ENCODE peak calls at places on chromosomes 1 and 21, in eight cellular contexts. X is heart right ventricle, Y is stomach, Z is psoas muscle, L is ovary, E is breast epithelium, N is neural progenitor cell, B is A549. A is an unnamed sample.

GRCh38 chr1:161131721-161132409 is 602 bp downstream of the DEDD start:
- DNase-seq in Y (no peak), B (no peak), X (no peak), L (no peak), E (no peak), Z (no peak), N (peak), A (no peak)

GRCh38 chr1:1272341-1273151 is 1.1 kb downstream of the UBE2J2 start:
- DNase-seq in B (no peak), N (no peak), L (no peak), Z (no peak), X (no peak), Y (peak), E (peak), A (peak)

GRCh38 chr1:50968884-50969610 is 998 bp upstream of the CDKN2C start:
- DNase-seq in B (no peak), E (no peak), Z (peak), X (peak), L (peak), Y (peak), N (peak), A (peak)

GRCh38 chr1:226108935-226109828 is 46.7 kb downstream of the H3-3A start:
- DNase-seq in B (no peak), Z (peak), X (peak), Y (peak), N (no peak), E (no peak), L (peak), A (no peak)

GRCh38 chr1:110017792-110018191 is 16.6 kb upstream of the STRIP1 start:
- DNase-seq in X (no peak), Z (no peak), L (no peak), E (no peak), B (no peak), N (no peak), Y (no peak), A (no peak)

GRCh38 chr1:241531195-241532172 is 694 bp upstream of the KMO start:
- DNase-seq in B (peak), E (no peak), Z (no peak), N (peak), L (no peak), Y (no peak), X (no peak), A (no peak)

GRCh38 chr1:93668121-93668520 is 13.5 kb downstream of the BCAR3 start:
- DNase-seq in N (no peak), L (no peak), Z (no peak), E (no peak), B (no peak), Y (no peak), X (no peak), A (no peak)

GRCh38 chr1:81032973-81033425 is 767.7 kb upstream of the ADGRL2 start:
- DNase-seq in X (no peak), Y (no peak), L (no peak), E (no peak), N (no peak), B (no peak), Z (no peak), A (no peak)

GRCh38 chr1:66265796-66266195 is 268.2 kb upstream of the SGIP1 start:
- DNase-seq in X (no peak), Y (no peak), N (no peak), Z (no peak), L (no peak), E (no peak), B (no peak), A (no peak)

GRCh38 chr1:74679811-74680210 is 6.2 kb upstream of the ERICH3 start:
- DNase-seq in E (no peak), L (no peak), B (no peak), Y (no peak), N (no peak), Z (no peak), X (no peak), A (no peak)

GRCh38 chr1:189619682-189620332 is 857.9 kb downstream of the BRINP3 start:
- DNase-seq in X (no peak), B (peak), Z (no peak), N (no peak), L (no peak), E (no peak), Y (no peak), A (no peak)

GRCh38 chr1:94036721-94037120 is 84.2 kb downstream of the ABCA4 start:
- DNase-seq in E (no peak), X (no peak), Y (no peak), B (no peak), L (no peak), N (no peak), Z (no peak), A (no peak)

GRCh38 chr1:158117854-158118691 is 62.6 kb upstream of the CD1D start:
- DNase-seq in B (peak), N (peak), Y (peak), X (peak), L (peak), E (no peak), Z (no peak), A (no peak)

GRCh38 chr1:110615548-110616130 is 9.5 kb upstream of the KCNA2 start:
- DNase-seq in L (peak), N (peak), X (peak), Z (peak), Y (peak), E (no peak), B (peak), A (peak)

GRCh38 chr1:165075725-165076370 is 280.7 kb downstream of the LMX1A start:
- DNase-seq in Z (no peak), X (no peak), N (peak), L (no peak), B (peak), E (no peak), Y (no peak), A (no peak)

GRCh38 chr1:212760126-212760823 is 31.3 kb downstream of the NSL1 start:
- DNase-seq in X (no peak), Y (no peak), B (peak), E (no peak), L (no peak), N (peak), Z (no peak), A (no peak)

GRCh38 chr1:208668991-208669390 is 424.8 kb upstream of the PLXNA2 start:
- DNase-seq in Z (no peak), Y (no peak), B (no peak), N (peak), L (no peak), E (no peak), X (no peak), A (no peak)

GRCh38 chr1:95475686-95476457 is 241.9 kb downstream of the RWDD3 start:
- DNase-seq in L (no peak), N (no peak), B (no peak), Y (no peak), X (no peak), E (no peak), Z (no peak), A (no peak)

GRCh38 chr21:41827951-41828883 is 50.9 kb downstream of the PRDM15 start:
- DNase-seq in B (no peak), E (no peak), L (no peak), Z (no peak), N (no peak), X (no peak), Y (no peak), A (no peak)

GRCh38 chr1:237873487-237873927 is 17.2 kb downstream of the ZP4 start:
- DNase-seq in X (no peak), Y (no peak), L (no peak), Z (no peak), B (peak), E (no peak), N (no peak), A (no peak)

GRCh38 chr1:192559115-192560006 is 16.2 kb upstream of the RGS1 start:
- DNase-seq in X (no peak), E (no peak), L (no peak), Z (no peak), Y (no peak), B (no peak), N (no peak), A (no peak)

GRCh38 chr1:7644906-7645750 is 126.0 kb upstream of the VAMP3 start:
- DNase-seq in N (no peak), B (no peak), Y (peak), Z (no peak), E (no peak), X (peak), L (no peak), A (peak)

GRCh38 chr1:3078421-3078820 is 9.4 kb downstream of the PRDM16 start:
- DNase-seq in N (no peak), Z (no peak), X (no peak), L (no peak), B (no peak), Y (no peak), E (no peak), A (no peak)
- H3K27ac ChIP-seq in N (no peak), Z (no peak), X (peak), L (no peak), B (no peak), Y (peak), E (no peak), A (peak)

GRCh38 chr1:227317541-227318002 is 720 bp downstream of the CDC42BPA start:
- DNase-seq in B (peak), N (peak), L (peak), E (no peak), Z (peak), Y (no peak), X (peak), A (peak)
- TF ChIP-seq CTCF in B (no peak), N (peak), L (peak), E (no peak), Z (peak), Y (no peak), X (no peak), A (no peak)

DNA sequence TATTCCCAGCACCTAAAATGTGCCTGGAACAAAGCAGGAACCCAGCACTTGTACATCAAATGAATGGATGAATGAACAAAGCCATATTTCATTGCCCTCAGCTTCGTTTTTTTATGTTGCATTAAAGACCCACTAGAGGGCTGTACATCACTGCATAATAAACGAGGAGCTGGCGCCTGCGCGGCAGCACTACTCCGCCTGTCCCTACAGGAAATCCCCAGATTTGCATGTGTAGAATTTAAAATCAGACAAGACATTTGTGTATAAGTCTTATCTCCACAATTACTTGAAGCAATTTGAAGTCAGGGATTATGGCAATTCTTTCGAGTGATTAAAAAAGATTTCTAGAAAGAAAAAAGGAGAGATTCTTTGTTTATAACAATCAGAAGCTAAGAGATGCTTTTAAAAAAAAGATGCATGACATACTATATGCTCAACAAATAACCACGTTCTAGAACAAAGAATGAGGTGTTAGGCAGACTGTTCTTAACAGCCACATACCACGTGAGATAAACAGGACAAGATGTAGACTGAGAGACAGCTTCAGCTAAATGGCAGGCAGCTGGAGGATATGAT is 5.4 kb upstream of the NEK2 start:
- DNase-seq in B (peak), X (peak), L (peak), N (peak), E (no peak), Y (peak), Z (peak), A (peak)
- H3K27ac ChIP-seq in B (peak), X (no peak), L (no peak), N (no peak), E (no peak), Y (no peak), Z (no peak), A (no peak)

DNA sequence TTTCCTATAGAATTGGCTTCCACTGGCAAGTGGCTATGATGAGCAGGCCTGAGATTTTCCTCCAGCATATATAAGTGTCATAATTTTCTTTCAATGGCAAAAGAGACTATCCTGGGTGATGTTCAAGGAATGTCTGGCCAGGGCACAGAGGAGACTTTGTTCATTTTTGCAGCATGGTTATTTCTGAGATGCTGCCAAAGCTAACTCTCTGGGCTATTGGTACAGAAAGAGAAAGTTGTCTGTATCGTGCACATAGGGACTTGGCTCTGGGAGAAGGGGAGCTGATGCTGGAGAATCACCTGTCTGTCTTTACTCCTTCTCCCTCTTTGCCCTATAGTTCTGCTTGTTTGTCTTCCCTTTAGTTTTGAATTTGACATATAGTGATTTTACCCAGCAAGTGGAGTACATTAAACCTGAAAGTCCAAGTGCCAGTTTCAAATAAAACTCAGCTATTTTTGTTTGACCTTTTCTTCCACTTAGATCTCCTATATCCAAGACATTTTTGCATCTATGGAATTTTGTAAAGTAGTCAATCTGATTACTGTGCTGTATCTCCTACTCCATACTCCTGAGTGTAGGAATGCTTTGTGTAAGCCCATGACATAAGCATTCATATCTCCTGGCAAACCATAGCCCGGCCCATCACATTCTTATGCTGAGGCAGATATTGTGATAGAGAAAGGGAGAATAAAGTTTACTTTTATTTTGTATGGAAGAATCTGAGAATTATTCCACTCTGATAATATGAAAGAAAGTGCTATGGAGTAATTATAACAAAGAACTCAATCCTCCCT is 3.9 kb downstream of the FNDC7 start:
- DNase-seq in B (no peak), L (no peak), Z (no peak), N (no peak), Y (no peak), X (no peak), E (no peak), A (no peak)
- TF ChIP-seq CTCF in B (no peak), L (no peak), Z (no peak), N (no peak), Y (no peak), X (no peak), E (no peak), A (no peak)

GRCh38 chr1:117258791-117259190 is 48.1 kb upstream of the VTCN1 start:
- DNase-seq in N (no peak), X (no peak), E (no peak), Y (no peak), L (no peak), Z (no peak), B (no peak), A (no peak)
- H3K27ac ChIP-seq in N (no peak), X (no peak), E (no peak), Y (no peak), L (no peak), Z (no peak), B (no peak), A (no peak)

GRCh38 chr1:6209661-6210605 is 4.0 kb downstream of the RNF207 start:
- DNase-seq in Y (no peak), B (no peak), E (no peak), N (peak), Z (no peak), X (no peak), L (no peak), A (no peak)
- TF ChIP-seq CTCF in Y (no peak), B (no peak), E (no peak), N (no peak), Z (no peak), X (no peak), L (no peak), A (no peak)

A was measured in lower lobe of right lung.